ENCODE peak calls at places on chromosomes 13 and 19, in five cellular contexts. I is K562, S is keratinocyte, R is DND-41, F is fibroblast of lung. D is an unnamed sample.

GRCh38 chr19:44925114-44925891 is 10.9 kb downstream of the APOC1 start:
- DNase-seq in F (peak; percentile 19), R (no peak), I (no peak), S (no peak), D (peak; percentile 73)

GRCh38 chr19:40791996-40792395 is 7.0 kb upstream of the EGLN2 start:
- DNase-seq in R (no peak), F (no peak), I (no peak), S (no peak), D (no peak)

GRCh38 chr13:21573920-21574712 is 29.9 kb downstream of the MICU2 start:
- DNase-seq in R (no peak), I (no peak), F (peak; percentile 8), S (no peak), D (no peak)

GRCh38 chr13:41054212-41054877 is 7.0 kb upstream of the WBP4 start:
- DNase-seq in S (no peak), R (peak; percentile 50), I (no peak), F (peak; percentile 66), D (peak; percentile 76)

GRCh38 chr19:19447536-19448237 is 42.2 kb downstream of the GATAD2A start:
- DNase-seq in S (no peak), I (no peak), R (peak; percentile 25), F (no peak), D (no peak)

GRCh38 chr13:49604570-49604969 is 19.2 kb upstream of the RCBTB1 start:
- DNase-seq in I (no peak), F (no peak), S (no peak), R (no peak), D (no peak)

GRCh38 chr19:49469828-49470614 is 4.0 kb upstream of the FLT3LG start:
- DNase-seq in I (no peak), R (peak; percentile 37), S (no peak), F (no peak), D (no peak)

GRCh38 chr13:68439821-68440220 is 1209.7 kb upstream of the PCDH9 start:
- DNase-seq in I (no peak), F (peak; percentile 81), S (no peak), R (no peak), D (no peak)

GRCh38 chr19:7781157-7781556 is 18.1 kb downstream of the CLEC4M start:
- DNase-seq in F (no peak), R (no peak), S (no peak), I (no peak), D (no peak)

GRCh38 chr19:14248578-14249011 is 42.6 kb upstream of the ADGRL1 start:
- DNase-seq in I (peak; percentile 32), R (no peak), F (peak; percentile 69), S (no peak), D (peak; percentile 84)

GRCh38 chr19:35099897-35100275 is 15.7 kb upstream of the FXYD3 start:
- DNase-seq in R (no peak), F (no peak), I (no peak), S (no peak), D (no peak)

GRCh38 chr13:31887311-31887710 is 144.3 kb upstream of the FRY start:
- DNase-seq in I (no peak), S (no peak), R (no peak), F (peak; percentile 53), D (no peak)

GRCh38 chr19:13417054-13417453 is 89.2 kb downstream of the CACNA1A start:
- DNase-seq in I (no peak), S (no peak), R (no peak), F (no peak), D (no peak)

GRCh38 chr19:56348289-56348877 is 33.7 kb upstream of the ZSCAN5A start:
- DNase-seq in I (no peak), F (no peak), S (no peak), R (peak; percentile 14), D (no peak)

GRCh38 chr19:35211545-35212230 is 16.9 kb downstream of the FAM187B start:
- DNase-seq in S (no peak), F (no peak), R (no peak), I (no peak), D (no peak)

GRCh38 chr13:21012211-21012610 is 49.2 kb downstream of the LATS2 start:
- DNase-seq in R (no peak), S (no peak), I (no peak), F (peak; percentile 48), D (no peak)

GRCh38 chr13:47858678-47859050 is 142.4 kb downstream of the SUCLA2 start:
- DNase-seq in R (no peak), I (no peak), F (peak; percentile 72), S (no peak), D (peak; percentile 13)

GRCh38 chr13:35690546-35690945 is 214.1 kb upstream of the MAB21L1 start:
- DNase-seq in S (no peak), I (no peak), F (peak; percentile 55), R (no peak), D (no peak)

GRCh38 chr19:40278361-40279045 is 6.6 kb downstream of the AKT2 start:
- DNase-seq in F (no peak), S (no peak), R (no peak), I (no peak), D (no peak)

GRCh38 chr19:13992025-13992424 is 14.1 kb downstream of the RFX1 start:
- DNase-seq in S (no peak), I (no peak), F (no peak), R (no peak), D (no peak)

GRCh38 chr19:6802336-6803035 is 30.0 kb downstream of the VAV1 start:
- DNase-seq in I (no peak), R (peak; percentile 85), F (no peak), S (no peak), D (no peak)

GRCh38 chr19:9966448-9966847 is 30.1 kb upstream of the OLFM2 start:
- DNase-seq in S (no peak), R (no peak), I (no peak), F (no peak), D (no peak)

GRCh38 chr13:33228645-33229445 is 56.7 kb downstream of the STARD13 start:
- DNase-seq in S (no peak), I (peak; percentile 21), R (no peak), F (peak; percentile 83), D (peak; percentile 53)

GRCh38 chr19:33323093-33323820 is 20.9 kb upstream of the CEBPA start:
- DNase-seq in S (no peak), R (no peak), I (no peak), F (no peak), D (no peak)

GRCh38 chr19:47210689-47211316 is 20.2 kb downstream of the BBC3 start:
- DNase-seq in S (no peak), F (peak; percentile 64), R (peak; percentile 85), I (peak; percentile 69), D (peak; percentile 87)

GRCh38 chr19:18203408-18203862 is 407 bp downstream of the RAB3A start:
- DNase-seq in R (peak; percentile 67), F (no peak), S (no peak), I (peak; percentile 47), D (peak; percentile 56)

GRCh38 chr13:31951215-31951678 is 80.3 kb upstream of the FRY start:
- DNase-seq in S (peak; percentile 19), I (no peak), F (peak; percentile 34), R (no peak), D (peak; percentile 57)

GRCh38 chr19:862529-863304 is 3.3 kb downstream of the CFD start:
- DNase-seq in F (peak; percentile 37), I (peak; percentile 81), R (peak; percentile 60), S (no peak), D (peak; percentile 65)

GRCh38 chr19:18282788-18283141 is 1.3 kb upstream of the JUND start:
- DNase-seq in R (peak; percentile 26), S (no peak), I (no peak), F (no peak), D (peak; percentile 74)

DNA sequence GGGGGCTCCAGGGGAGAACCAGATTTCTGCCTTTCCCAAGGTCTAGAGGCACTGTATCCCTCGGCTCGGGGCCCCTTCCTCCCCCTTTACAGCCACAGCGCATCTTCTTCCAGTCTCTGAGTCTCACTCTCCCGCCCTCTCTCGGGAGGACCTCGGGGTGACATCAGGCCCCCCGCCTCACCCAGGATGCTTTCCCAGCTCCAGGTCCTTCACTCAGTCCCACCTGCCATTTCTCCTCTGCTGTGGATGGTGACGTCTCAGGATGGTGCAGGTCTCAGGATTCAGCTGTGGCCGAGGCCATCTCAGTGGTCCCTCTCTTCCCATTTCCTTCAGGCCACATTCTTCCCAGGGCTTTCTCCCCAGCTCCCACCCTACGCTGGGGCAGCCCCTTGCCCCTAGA is 13.6 kb upstream of the KDM4B start:
- DNase-seq in I (no peak), S (no peak), R (no peak), F (no peak), D (no peak)
- H3K27ac ChIP-seq in I (no peak overlapping the region), S (no peak overlapping the region), R (no peak overlapping the region), F (no peak overlapping the region), D (no peak overlapping the region)

DNA sequence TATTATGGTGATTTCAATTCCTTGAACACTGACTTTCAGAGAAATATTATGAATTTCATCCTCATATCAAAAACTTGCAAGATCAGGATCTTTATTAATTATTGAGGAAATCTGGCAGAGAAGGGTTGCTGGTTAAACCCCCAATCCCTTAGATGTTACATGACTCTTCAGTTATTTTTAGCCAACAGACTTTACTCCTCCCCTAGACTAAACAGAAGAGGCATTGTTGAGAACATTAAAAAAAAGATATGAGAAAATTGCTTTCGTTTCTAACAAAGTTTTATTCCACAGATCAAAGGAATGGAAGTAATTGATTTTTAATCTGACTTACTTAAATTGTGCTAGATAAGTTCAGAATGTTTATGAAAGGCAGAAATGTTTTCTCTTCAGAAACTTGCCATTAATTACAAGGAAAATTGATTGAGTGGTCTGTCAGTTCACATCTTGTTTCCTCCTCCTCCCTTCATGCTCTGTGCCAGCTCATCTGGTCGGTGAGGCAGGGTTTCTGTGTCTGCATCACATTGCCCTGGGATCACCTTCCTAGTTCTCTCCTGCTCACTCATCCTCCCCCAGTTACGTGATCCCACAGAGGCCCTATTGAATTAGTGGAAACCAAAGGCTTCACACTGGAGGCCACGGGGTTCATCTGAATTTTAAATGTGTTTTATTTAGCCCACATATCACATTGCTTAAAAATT is 378.6 kb downstream of the LMO7 start:
- DNase-seq in R (no peak), I (no peak), S (no peak), F (peak; percentile 74), D (no peak)
- H2AFZ ChIP-seq in R (no peak overlapping the region), I (no peak overlapping the region), S (no peak overlapping the region), F (no peak overlapping the region), D (no peak overlapping the region)

GRCh38 chr13:71786815-71787214 is 80.2 kb downstream of the DACH1 start:
- DNase-seq in R (no peak), F (no peak), S (no peak), I (no peak), D (no peak)

GRCh38 chr13:71785361-71785760 is 81.6 kb downstream of the DACH1 start:
- DNase-seq in R (no peak), S (no peak), F (no peak), I (no peak), D (no peak)

GRCh38 chr13:71789952-71790351 is 77.1 kb downstream of the DACH1 start:
- DNase-seq in R (no peak), F (no peak), I (no peak), S (no peak), D (no peak)

DNA sequence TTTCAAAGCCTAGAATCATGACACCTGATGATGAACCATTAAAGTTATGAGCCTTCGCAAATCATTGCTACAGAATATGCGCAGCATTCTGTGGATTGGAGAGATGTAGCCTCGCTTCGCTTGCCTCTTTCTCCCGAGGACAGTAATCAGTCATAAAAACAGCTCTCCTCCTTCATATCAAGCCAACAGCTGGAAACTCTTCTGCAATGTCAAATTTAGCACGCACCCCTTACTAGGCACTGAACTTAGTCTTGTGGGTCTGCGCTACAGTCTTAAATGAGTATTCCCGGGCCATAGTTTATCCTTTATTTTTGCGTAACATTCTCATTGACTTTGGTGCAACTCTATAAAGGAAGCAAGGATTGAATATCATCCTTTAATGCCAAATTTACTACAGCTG is 79.5 kb downstream of the DACH1 start:
- DNase-seq in S (no peak), F (no peak), R (no peak), I (no peak), D (peak; percentile 4)
- TF ChIP-seq CTCF in S (no peak), F (no peak), R (no peak), I (no peak), D (no peak)

GRCh38 chr13:50800091-50800739 is 43.3 kb downstream of the DLEU7 start:
- DNase-seq in F (no peak), R (no peak), I (no peak), S (no peak), D (no peak)
- H3K27ac ChIP-seq in F (no peak overlapping the region), R (peak overlapping the region; percentile 58), I (no peak overlapping the region), S (no peak overlapping the region), D (no peak overlapping the region)

D was measured in hepatocyte.